ENCODE peak calls at places on chromosomes 11 and 22, in four cellular contexts. J is fibroblast of lung, W is adrenal gland, X is mesendoderm. Q is an unnamed sample.

GRCh38 chr22:29617922-29618629 is 14.6 kb downstream of the NF2 start:
- DNase-seq in J (peak; percentile 57), W (peak; percentile 51), X (no peak), Q (no peak)

GRCh38 chr11:18731949-18732821 is 6.2 kb upstream of the IGSF22 start:
- DNase-seq in J (peak; percentile 47), W (peak; percentile 69), X (peak; percentile 54), Q (peak; percentile 81)

GRCh38 chr11:111445586-111445985 is 66.5 kb upstream of the POU2AF1 start:
- DNase-seq in J (no peak), W (peak; percentile 29), X (no peak), Q (no peak)

GRCh38 chr11:130527648-130528300 is 79.3 kb downstream of the ADAMTS15 start:
- DNase-seq in J (peak; percentile 42), W (no peak), X (peak; percentile 62), Q (no peak)

GRCh38 chr11:16013242-16013641 is 343.1 kb downstream of the SOX6 start:
- DNase-seq in J (no peak), W (no peak), X (no peak), Q (no peak)

GRCh38 chr11:69892986-69893555 is 73.9 kb upstream of the FGF3 start:
- DNase-seq in J (no peak), W (peak; percentile 67), X (no peak), Q (no peak)

GRCh38 chr11:44611687-44612437 is 46.4 kb downstream of the CD82 start:
- DNase-seq in J (no peak), W (no peak), X (peak; percentile 33), Q (peak; percentile 43)

GRCh38 chr22:34105461-34106062 is 185.3 kb upstream of the LARGE1 start:
- DNase-seq in J (no peak), W (peak; percentile 71), X (peak; percentile 82), Q (no peak)

GRCh38 chr11:20873054-20873453 is 203.7 kb downstream of the NELL1 start:
- DNase-seq in J (no peak), W (peak; percentile 7), X (peak; percentile 83), Q (no peak)

GRCh38 chr11:57648791-57649735 is 649 bp downstream of the YPEL4 start:
- DNase-seq in J (no peak), W (peak; percentile 16), X (peak; percentile 78), Q (no peak)

GRCh38 chr11:75954039-75954438 is 139.0 kb downstream of the UVRAG start:
- DNase-seq in J (no peak), W (no peak), X (no peak), Q (no peak)

GRCh38 chr11:56396047-56396446 is 16.4 kb upstream of the OR5AL1 start:
- DNase-seq in J (no peak), W (no peak), X (peak; percentile 54), Q (no peak)

GRCh38 chr11:118908931-118909618 is 16.7 kb downstream of the BCL9L start:
- DNase-seq in J (peak; percentile 95), W (peak; percentile 88), X (peak; percentile 97), Q (peak; percentile 56)

GRCh38 chr11:132234878-132235277 is 864.5 kb downstream of the NTM start:
- DNase-seq in J (peak; percentile 36), W (no peak), X (no peak), Q (no peak)

GRCh38 chr11:33893711-33894401 is 2.0 kb upstream of the LMO2 start:
- DNase-seq in J (no peak), W (peak; percentile 34), X (no peak), Q (peak; percentile 75)

GRCh38 chr11:65489061-65489705 is 9.7 kb upstream of the MALAT1 start:
- DNase-seq in J (peak; percentile 42), W (peak; percentile 93), X (peak; percentile 99), Q (no peak)

GRCh38 chr11:125470355-125470754 is 25.7 kb downstream of the FEZ1 start:
- DNase-seq in J (no peak), W (no peak), X (no peak), Q (no peak)

GRCh38 chr11:92527467-92527866 is 302.8 kb downstream of the FAT3 start:
- DNase-seq in J (peak; percentile 37), W (no peak), X (no peak), Q (no peak)

GRCh38 chr11:119181677-119182412 is 3.4 kb upstream of the NHERF4 start:
- DNase-seq in J (no peak), W (no peak), X (no peak), Q (no peak)

GRCh38 chr11:86064236-86064803 is 4.6 kb downstream of the PICALM start:
- DNase-seq in J (no peak), W (no peak), X (peak; percentile 37), Q (no peak)

GRCh38 chr11:91796999-91797398 is 427.6 kb upstream of the FAT3 start:
- DNase-seq in J (peak; percentile 11), W (no peak), X (no peak), Q (no peak)

GRCh38 chr11:117183724-117184349 is 5.3 kb downstream of the SIDT2 start:
- DNase-seq in J (no peak), W (no peak), X (no peak), Q (no peak)

GRCh38 chr11:35740061-35740824 is 77.7 kb downstream of the TRIM44 start:
- DNase-seq in J (no peak), W (no peak), X (no peak), Q (no peak)

GRCh38 chr11:48062649-48063048 is 82.3 kb downstream of the PTPRJ start:
- DNase-seq in J (no peak), W (no peak), X (no peak), Q (no peak)

GRCh38 chr11:122100222-122101080 is 15.6 kb downstream of the BLID start:
- DNase-seq in J (peak; percentile 80), W (peak; percentile 62), X (peak; percentile 50), Q (no peak)

GRCh38 chr11:128552783-128553661 is 34.3 kb downstream of the ETS1 start:
- DNase-seq in J (peak; percentile 71), W (peak; percentile 8), X (no peak), Q (no peak)

GRCh38 chr11:115606223-115607220 is 102.3 kb upstream of the CADM1 start:
- DNase-seq in J (peak; percentile 42), W (peak; percentile 84), X (no peak), Q (no peak)

GRCh38 chr11:120773501-120774031 is 250.3 kb upstream of the TBCEL start:
- DNase-seq in J (no peak), W (peak; percentile 23), X (no peak), Q (no peak)

GRCh38 chr11:7019500-7020182 is 505 bp downstream of the ZNF214 start:
- DNase-seq in J (no peak), W (peak; percentile 24), X (peak; percentile 46), Q (no peak)

DNA sequence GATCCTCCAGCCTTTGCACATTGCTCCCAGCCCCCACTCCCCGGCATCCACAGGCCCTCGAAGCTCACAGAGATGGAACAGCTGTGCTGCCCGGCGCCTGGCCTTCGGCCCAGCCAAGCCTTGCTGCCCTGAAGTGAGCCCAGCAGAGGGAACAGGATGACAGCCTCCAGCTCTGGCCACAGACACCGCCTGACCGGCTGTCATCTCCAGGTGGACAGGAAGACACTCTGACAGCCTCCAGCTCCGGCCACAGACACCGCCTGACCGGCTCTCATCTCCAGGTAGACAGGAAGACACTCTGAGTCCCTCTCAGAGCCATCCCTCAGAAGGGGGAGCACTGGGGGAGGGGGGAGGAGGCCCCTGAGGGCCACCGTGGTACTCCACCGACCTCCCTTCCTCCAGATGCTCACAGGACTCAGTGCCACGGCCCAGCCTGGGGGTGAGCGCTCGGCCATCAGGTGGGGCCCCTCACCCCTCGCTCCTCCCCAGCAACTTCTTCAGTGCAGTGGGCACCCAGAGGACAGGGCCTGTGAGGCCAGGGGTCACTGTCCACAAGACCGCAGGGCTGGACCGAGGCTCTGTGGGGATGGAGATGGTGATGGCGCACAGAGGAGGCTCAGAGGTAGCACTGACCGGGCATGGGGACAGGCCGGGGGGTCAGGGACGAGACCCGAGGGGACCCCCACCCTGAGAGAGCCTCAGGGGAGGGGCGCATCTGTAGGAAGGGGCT is 58.5 kb downstream of the BRD1 start:
- DNase-seq in J (peak; percentile 71), W (no peak), X (no peak), Q (no peak)
- H3K27ac ChIP-seq in J (no peak overlapping the region), W (peak overlapping the region; percentile 49), X (no peak overlapping the region), Q (no peak overlapping the region)

GRCh38 chr11:10584071-10584501 is 15.6 kb upstream of the LYVE1 start:
- DNase-seq in J (peak; percentile 86), W (no peak), X (no peak), Q (no peak)

GRCh38 chr11:10580625-10581024 is 12.2 kb upstream of the LYVE1 start:
- DNase-seq in J (no peak), W (no peak), X (no peak), Q (no peak)

GRCh38 chr11:10575999-10576398 is 7.5 kb upstream of the LYVE1 start:
- DNase-seq in J (no peak), W (no peak), X (no peak), Q (no peak)

GRCh38 chr11:10579700-10580099 is 11.2 kb upstream of the LYVE1 start:
- DNase-seq in J (no peak), W (no peak), X (no peak), Q (no peak)

GRCh38 chr11:10581481-10582019 is 13.1 kb upstream of the LYVE1 start:
- DNase-seq in J (no peak), W (peak; percentile 83), X (no peak), Q (no peak)
- H3K27ac ChIP-seq in J (no peak overlapping the region), W (peak overlapping the region; percentile 76), X (no peak overlapping the region), Q (no peak overlapping the region)

GRCh38 chr11:73312036-73312435 is 4.0 kb downstream of the ARHGEF17 start:
- DNase-seq in J (no peak), W (no peak), X (no peak), Q (no peak)

GRCh38 chr11:73310076-73310475 is 2.0 kb downstream of the ARHGEF17 start:
- DNase-seq in J (no peak), W (no peak), X (no peak), Q (no peak)

GRCh38 chr11:73312806-73313403 is 4.8 kb downstream of the ARHGEF17 start:
- DNase-seq in J (peak; percentile 67), W (no peak), X (no peak), Q (no peak)

GRCh38 chr11:73310661-73311393 is 2.8 kb downstream of the ARHGEF17 start:
- DNase-seq in J (no peak), W (no peak), X (no peak), Q (no peak)

GRCh38 chr11:73311394-73311869 is 3.4 kb downstream of the ARHGEF17 start:
- DNase-seq in J (no peak), W (no peak), X (no peak), Q (no peak)
- H3K27ac ChIP-seq in J (peak overlapping the region; percentile 95), W (peak overlapping the region; percentile 30), X (no peak overlapping the region), Q (no peak overlapping the region)

GRCh38 chr11:78642979-78643675 is 68.5 kb upstream of the NARS2 start:
- DNase-seq in J (no peak), W (no peak), X (no peak), Q (no peak)
- H3K27ac ChIP-seq in J (no peak overlapping the region), W (no peak overlapping the region), X (no peak overlapping the region), Q (no peak overlapping the region)

DNA sequence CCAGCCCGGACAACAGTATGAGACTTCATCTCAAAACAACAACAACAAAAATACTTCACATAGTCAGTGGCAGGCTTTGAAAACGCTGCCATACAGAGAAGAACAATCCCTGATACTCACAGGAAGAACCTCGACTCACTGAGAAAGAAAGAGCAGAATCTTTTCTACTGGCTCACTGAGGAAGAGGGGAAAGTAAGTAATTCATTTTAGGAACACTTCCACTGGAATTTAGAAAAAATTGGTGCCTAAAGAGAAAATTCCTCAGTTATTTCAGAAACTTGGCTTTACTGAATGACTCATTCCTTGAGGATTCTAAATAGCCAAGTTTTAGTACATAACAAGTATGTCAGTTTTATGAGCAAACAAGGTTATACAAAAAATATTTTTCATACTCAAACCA is 12.3 kb downstream of the NARS2 start:
- DNase-seq in J (peak; percentile 70), W (no peak), X (peak; percentile 25), Q (no peak)
- H3K27ac ChIP-seq in J (peak overlapping the region; percentile 79), W (peak overlapping the region; percentile 54), X (peak overlapping the region; percentile 19), Q (no peak overlapping the region)

Q was measured in naive thymus-derived CD4-positive, alpha-beta T cell.